ENCODE peak calls at places on chromosome 1, in ten cellular contexts. J is colonic mucosa, I is endothelial cell of umbilical vein, E is heart left ventricle, H is suprapubic skin, Q is transverse colon, M is stomach, K is pancreas, T is breast epithelium, O is bronchial epithelial cell. X is an unnamed sample. For H3K36me3, the result is how much of the 10 kb centered on the place peaks cover.

GRCh38 chr1:95953005-95953404 is 719.0 kb downstream of the RWDD3 start:
- DNase-seq in J (no peak), I (peak), E (no peak), H (no peak), Q (no peak), M (no peak), K (no peak), T (no peak), O (no peak), X (peak)

GRCh38 chr1:236039736-236040670 is 24.9 kb downstream of the NID1 start:
- DNase-seq in J (no peak), I (no peak), E (no peak), H (no peak), Q (no peak), M (no peak), K (no peak), T (no peak), O (no peak), X (no peak)

GRCh38 chr1:116765962-116766361 is 11.7 kb downstream of the CD2 start:
- DNase-seq in J (no peak), I (no peak), E (no peak), H (no peak), Q (no peak), M (no peak), K (no peak), T (no peak), O (peak), X (no peak)

GRCh38 chr1:94949681-94950661 is 23.1 kb upstream of the CNN3 start:
- DNase-seq in J (peak), I (peak), E (no peak), H (no peak), Q (peak), M (peak), K (no peak), T (no peak), O (peak), X (peak)

GRCh38 chr1:89436856-89437255 is 73.0 kb downstream of the GBP6 start:
- DNase-seq in J (no peak), I (no peak), E (no peak), H (no peak), Q (no peak), M (no peak), K (no peak), T (no peak), O (no peak), X (no peak)

GRCh38 chr1:74964508-74964907 is 169.7 kb upstream of the LHX8 start:
- DNase-seq in J (no peak), I (peak), E (no peak), H (no peak), Q (no peak), M (peak), K (peak), T (no peak), O (peak), X (no peak)

GRCh38 chr1:26861286-26861701 is 1.7 kb upstream of the SFN start:
- DNase-seq in J (no peak), I (no peak), E (no peak), H (no peak), Q (no peak), M (no peak), K (no peak), T (no peak), O (peak), X (peak)

GRCh38 chr1:221987860-221988520 is 246.1 kb upstream of the DUSP10 start:
- DNase-seq in J (no peak), I (no peak), E (no peak), H (no peak), Q (no peak), M (no peak), K (no peak), T (no peak), O (peak), X (no peak)

GRCh38 chr1:227445746-227446145 is 117.6 kb upstream of the ZNF678 start:
- DNase-seq in J (no peak), I (no peak), E (no peak), H (no peak), Q (no peak), M (no peak), K (no peak), T (no peak), O (peak), X (no peak)

GRCh38 chr1:34547043-34547674 is 207.7 kb upstream of the GJB5 start:
- DNase-seq in J (no peak), I (no peak), E (no peak), H (no peak), Q (no peak), M (no peak), K (no peak), T (no peak), O (peak), X (peak)

DNA sequence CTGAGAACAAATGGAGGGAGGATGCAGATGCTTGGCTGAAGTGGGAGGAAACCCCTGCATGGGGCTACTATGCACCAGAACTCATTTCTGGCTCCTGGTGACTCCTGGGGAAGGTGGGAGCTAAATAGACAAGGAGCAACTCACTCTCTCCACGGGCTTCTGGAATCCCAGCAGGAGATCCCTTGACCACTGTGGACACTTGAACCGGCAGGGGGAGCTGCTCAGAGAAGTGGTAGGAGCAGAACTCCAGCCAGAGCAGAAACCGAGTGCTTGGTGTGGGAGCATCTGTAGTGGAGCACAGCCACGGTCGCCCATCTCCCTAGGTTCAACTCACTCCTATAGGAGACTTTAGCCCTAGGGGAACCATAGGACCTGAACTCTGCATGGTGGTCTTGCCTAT is 205.6 kb upstream of the GJB5 start:
- DNase-seq in J (peak), I (no peak), E (no peak), H (no peak), Q (peak), M (no peak), K (peak), T (no peak), O (peak), X (peak)
- TF ChIP-seq CTCF in J (no peak), I (no peak), E (no peak), H (no peak), Q (peak), M (no peak), K (no peak), T (no peak), O (peak), X (peak)

DNA sequence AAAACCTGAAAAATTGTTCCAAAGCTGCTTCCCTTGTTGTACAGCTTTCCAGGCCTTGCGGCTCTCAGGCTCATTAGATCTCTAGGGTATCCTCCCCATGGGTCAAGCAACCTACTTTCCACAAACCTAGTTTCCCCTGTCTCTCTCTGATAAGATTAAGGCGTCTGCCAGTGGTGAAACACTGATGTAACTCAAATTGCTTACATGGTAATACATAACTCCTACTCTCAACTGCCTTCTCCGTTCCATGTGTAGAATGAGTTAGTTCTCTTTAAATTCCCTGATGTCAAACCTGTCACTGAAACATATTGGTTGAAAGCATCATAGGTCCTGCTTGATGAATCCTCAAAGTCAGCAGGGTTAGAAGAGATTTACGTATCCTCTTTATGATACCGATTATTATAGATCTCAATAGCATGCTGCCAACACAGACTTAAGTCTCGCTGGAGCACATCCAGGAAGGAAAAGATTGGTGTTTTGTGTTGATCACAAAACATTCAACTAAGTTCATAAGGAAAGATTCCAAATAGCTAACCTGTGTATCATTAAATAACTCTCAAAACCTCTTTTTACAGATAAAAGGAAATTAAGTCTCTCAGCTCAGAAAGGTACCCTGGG is 10.6 kb downstream of the PPP1R15B start:
- DNase-seq in J (peak), I (no peak), E (no peak), H (no peak), Q (no peak), M (no peak), K (no peak), T (no peak), O (no peak), X (no peak)
- H3K36me3 ChIP-seq in J (under half), I (under half), E (half or more), H (half or more), Q (under half), M (under half), K (under half), T (under half), O (under half), X (under half)

DNA sequence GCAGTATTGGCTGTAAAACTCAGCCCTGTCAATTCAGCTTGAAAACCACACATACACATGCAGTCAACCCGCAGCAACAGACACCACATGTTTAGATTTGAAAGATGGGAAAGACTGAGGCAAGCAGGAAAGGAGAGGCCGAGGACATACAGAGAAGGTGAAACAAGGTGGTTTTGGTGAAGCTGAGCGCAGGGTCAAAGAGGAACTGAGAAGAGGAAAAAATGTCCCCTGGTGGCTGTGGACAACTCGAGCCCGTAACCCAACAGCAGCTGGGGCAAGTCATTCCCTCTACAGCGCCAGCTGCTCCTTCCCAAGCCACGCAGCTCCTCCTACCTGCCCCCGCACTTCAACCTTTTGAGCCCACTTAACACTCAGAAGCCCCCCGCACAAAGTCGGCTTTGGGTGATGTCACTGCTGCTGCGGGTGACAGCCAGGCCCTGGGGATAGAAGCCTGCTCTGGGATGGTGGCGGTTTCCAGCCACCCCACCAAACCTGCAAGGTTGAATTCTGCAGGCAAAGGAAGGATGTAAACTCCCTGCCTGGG is 63.0 kb downstream of the KCNN3 start:
- DNase-seq in J (no peak), I (no peak), E (no peak), H (no peak), Q (peak), M (no peak), K (no peak), T (no peak), O (no peak), X (no peak)
- H3K4me3 ChIP-seq in J (no peak), I (no peak), E (no peak), H (no peak), Q (no peak), M (no peak), K (no peak), T (no peak), O (no peak), X (no peak)

GRCh38 chr1:86419277-86419903 is 4.6 kb upstream of the CLCA2 start:
- DNase-seq in J (peak), I (no peak), E (no peak), H (no peak), Q (peak), M (no peak), K (no peak), T (no peak), O (peak), X (peak)
- TF ChIP-seq CTCF in J (peak), I (peak), E (no peak), H (no peak), Q (peak), M (no peak), K (no peak), T (peak), O (peak), X (peak)

GRCh38 chr1:240998441-240999015 is 358.5 kb downstream of the RGS7 start:
- DNase-seq in J (no peak), I (no peak), E (no peak), H (no peak), Q (no peak), M (no peak), K (no peak), T (no peak), O (no peak), X (no peak)

GRCh38 chr1:240993004-240993403 is 364.0 kb downstream of the RGS7 start:
- DNase-seq in J (no peak), I (no peak), E (no peak), H (no peak), Q (no peak), M (no peak), K (no peak), T (no peak), O (no peak), X (no peak)

GRCh38 chr1:240999826-241000225 is 357.2 kb downstream of the RGS7 start:
- DNase-seq in J (no peak), I (no peak), E (no peak), H (no peak), Q (no peak), M (no peak), K (no peak), T (no peak), O (no peak), X (no peak)

GRCh38 chr1:240998024-240998423 is 359.0 kb downstream of the RGS7 start:
- DNase-seq in J (no peak), I (peak), E (no peak), H (no peak), Q (no peak), M (no peak), K (no peak), T (no peak), O (no peak), X (no peak)
- H3K36me3 ChIP-seq in J (under half), I (under half), E (under half), H (under half), Q (under half), M (under half), K (under half), T (under half), O (under half), X (under half)

X was measured in Caco-2.